ENCODE peak calls at places on chromosomes 6 and 20, in seven cellular contexts. N is AG04450, F is testis, B is B cell, X is spleen, G is AG09319, M is MCF 10A. T is an unnamed sample.

GRCh38 chr6:13431861-13432465 is 55.4 kb downstream of the GFOD1 start:
- DNase-seq in N (no peak), F (no peak), B (no peak), X (no peak), G (no peak), M (peak), T (peak)

GRCh38 chr20:57484772-57485171 is 40.2 kb downstream of the CTCFL start:
- DNase-seq in N (no peak), F (no peak), B (no peak), X (no peak), G (no peak), M (no peak), T (no peak)

GRCh38 chr6:33667776-33668175 is 43.7 kb downstream of the UQCC2 start:
- DNase-seq in N (no peak), F (no peak), B (no peak), X (no peak), G (no peak), M (no peak), T (no peak)

GRCh38 chr20:57397693-57398108 is 6.5 kb downstream of the RBM38 start:
- DNase-seq in N (no peak), F (no peak), B (peak), X (peak), G (no peak), M (no peak), T (peak)

GRCh38 chr20:33672426-33673114 is 1.7 kb downstream of the NECAB3 start:
- DNase-seq in N (no peak), F (no peak), B (no peak), X (no peak), G (no peak), M (no peak), T (no peak)

GRCh38 chr20:50034567-50035170 is 51.9 kb downstream of the SNAI1 start:
- DNase-seq in N (no peak), F (no peak), B (no peak), X (no peak), G (no peak), M (peak), T (no peak)

GRCh38 chr20:2805682-2806350 is 5.4 kb upstream of the CPXM1 start:
- DNase-seq in N (no peak), F (no peak), B (peak), X (no peak), G (no peak), M (peak), T (no peak)

GRCh38 chr6:37653933-37654565 is 43.6 kb downstream of the MDGA1 start:
- DNase-seq in N (no peak), F (peak), B (no peak), X (no peak), G (no peak), M (peak), T (no peak)

GRCh38 chr6:149337330-149337729 is 19.8 kb downstream of the TAB2 start:
- DNase-seq in N (no peak), F (no peak), B (no peak), X (no peak), G (no peak), M (no peak), T (no peak)

GRCh38 chr6:144012534-144012933 is 4.5 kb upstream of the PLAGL1 start:
- DNase-seq in N (no peak), F (no peak), B (no peak), X (no peak), G (no peak), M (no peak), T (no peak)

GRCh38 chr6:157020398-157021266 is 243.5 kb downstream of the ARID1B start:
- DNase-seq in N (no peak), F (peak), B (peak), X (no peak), G (peak), M (peak), T (no peak)

GRCh38 chr6:118876201-118876600 is 17.8 kb upstream of the ASF1A start:
- DNase-seq in N (no peak), F (no peak), B (no peak), X (no peak), G (no peak), M (no peak), T (no peak)

GRCh38 chr20:62804632-62805364 is at the start of gene OGFR:
- DNase-seq in N (no peak), F (peak), B (peak), X (peak), G (no peak), M (peak), T (peak)

GRCh38 chr6:124927806-124928205 is 34.4 kb upstream of the RNF217 start:
- DNase-seq in N (peak), F (no peak), B (no peak), X (no peak), G (no peak), M (peak), T (no peak)

GRCh38 chr20:49669601-49670189 is 44.0 kb downstream of the B4GALT5 start:
- DNase-seq in N (no peak), F (no peak), B (no peak), X (no peak), G (no peak), M (no peak), T (no peak)

GRCh38 chr20:50053790-50054547 is 59.0 kb downstream of the UBE2V1 start:
- DNase-seq in N (no peak), F (no peak), B (no peak), X (no peak), G (no peak), M (no peak), T (no peak)

GRCh38 chr6:42453027-42453648 is 1.4 kb upstream of the TRERF1 start:
- DNase-seq in N (peak), F (peak), B (peak), X (peak), G (peak), M (peak), T (peak)

GRCh38 chr6:155414049-155414448 is 41.6 kb downstream of the NOX3 start:
- DNase-seq in N (no peak), F (no peak), B (no peak), X (no peak), G (no peak), M (no peak), T (no peak)

GRCh38 chr6:149905911-149906371 is 8.0 kb upstream of the RAET1E start:
- DNase-seq in N (no peak), F (no peak), B (no peak), X (peak), G (no peak), M (no peak), T (no peak)

GRCh38 chr20:50415516-50416268 is 94.5 kb upstream of the PTPN1 start:
- DNase-seq in N (no peak), F (peak), B (no peak), X (peak), G (peak), M (peak), T (no peak)

GRCh38 chr20:35742741-35743523 is 872 bp upstream of the RBM39 start:
- DNase-seq in N (no peak), F (no peak), B (peak), X (no peak), G (no peak), M (peak), T (no peak)

GRCh38 chr6:41538556-41539182 is 7.5 kb upstream of the FOXP4 start:
- DNase-seq in N (no peak), F (no peak), B (no peak), X (no peak), G (no peak), M (peak), T (no peak)

GRCh38 chr6:5058254-5058653 is 26.9 kb upstream of the PPP1R3G start:
- DNase-seq in N (no peak), F (no peak), B (no peak), X (no peak), G (no peak), M (no peak), T (no peak)

GRCh38 chr6:135853986-135854385 is 2.5 kb downstream of the PDE7B start:
- DNase-seq in N (no peak), F (no peak), B (no peak), X (no peak), G (no peak), M (no peak), T (no peak)

GRCh38 chr6:99219788-99220187 is 129.7 kb downstream of the FAXC start:
- DNase-seq in N (no peak), F (no peak), B (no peak), X (no peak), G (no peak), M (peak), T (no peak)

GRCh38 chr6:30781697-30782424 is 37.5 kb upstream of the IER3 start:
- DNase-seq in N (peak), F (peak), B (no peak), X (peak), G (peak), M (peak), T (no peak)

GRCh38 chr6:114344216-114344970 is 1.6 kb upstream of the HS3ST5 start:
- DNase-seq in N (no peak), F (no peak), B (no peak), X (no peak), G (no peak), M (no peak), T (no peak)

GRCh38 chr6:114342086-114342825 is 567 bp downstream of the HS3ST5 start:
- DNase-seq in N (no peak), F (peak), B (peak), X (peak), G (no peak), M (no peak), T (no peak)

GRCh38 chr6:114344971-114345274 is 2.1 kb upstream of the HS3ST5 start:
- DNase-seq in N (no peak), F (no peak), B (no peak), X (no peak), G (no peak), M (no peak), T (no peak)

GRCh38 chr6:114343782-114344144 is 940 bp upstream of the HS3ST5 start:
- DNase-seq in N (no peak), F (no peak), B (no peak), X (no peak), G (no peak), M (no peak), T (no peak)

DNA sequence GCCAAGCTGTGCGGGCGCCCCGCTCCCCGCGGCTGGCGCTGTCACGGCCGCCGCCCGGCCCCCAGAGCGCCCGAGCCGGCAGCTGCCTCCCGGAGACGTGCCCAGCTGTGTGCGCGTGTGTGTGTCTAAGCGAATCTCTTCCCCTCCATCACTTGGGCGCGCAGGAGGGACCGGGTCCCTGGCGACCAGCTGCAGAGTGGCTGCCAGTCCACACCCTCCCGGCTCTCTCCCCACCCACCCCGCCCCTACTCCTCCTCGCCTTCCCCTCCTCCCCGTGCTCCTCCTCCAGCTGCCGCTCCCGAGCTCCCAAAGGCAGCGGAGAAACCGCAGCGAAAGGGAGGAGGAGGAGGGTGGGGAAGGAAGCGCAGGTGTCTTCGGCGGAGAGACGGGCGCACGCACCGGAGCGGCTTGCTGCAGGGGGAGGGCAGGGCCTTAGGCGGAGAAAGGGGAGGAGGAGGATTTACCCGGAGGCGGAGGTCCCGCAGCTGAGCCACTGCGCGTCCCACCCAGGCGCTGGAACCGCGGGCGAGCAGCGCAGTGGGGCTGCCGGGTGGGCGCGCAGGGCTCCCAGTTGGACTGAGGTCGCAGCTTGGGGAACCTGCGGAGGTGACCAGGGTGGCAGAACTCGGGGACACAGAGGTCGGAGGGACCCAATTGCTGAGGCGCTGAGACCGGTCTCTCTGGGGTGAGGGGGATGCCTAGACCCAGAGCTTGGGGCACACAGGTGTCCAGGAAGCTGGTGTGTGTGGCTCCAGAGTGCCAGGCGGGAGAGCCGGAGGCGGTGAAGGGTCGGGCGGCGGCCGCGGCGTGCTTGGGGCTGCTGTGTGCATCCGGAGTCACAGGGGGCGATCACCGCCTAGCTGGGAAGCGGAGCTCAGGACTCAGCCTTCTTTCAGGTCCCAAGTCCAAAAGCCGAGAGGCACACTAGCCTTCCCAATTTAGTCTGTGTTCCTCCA is at the start of gene HS3ST5:
- DNase-seq in N (no peak), F (peak), B (peak), X (peak), G (no peak), M (no peak), T (no peak)
- TF ChIP-seq CTCF in N (peak), F (no peak), B (no peak), X (no peak), G (no peak), M (no peak), T (no peak)

GRCh38 chr6:27238010-27238983 is 9.2 kb upstream of the PRSS16 start:
- DNase-seq in N (no peak), F (no peak), B (no peak), X (no peak), G (no peak), M (peak), T (no peak)

GRCh38 chr6:27241443-27241842 is 6.1 kb upstream of the PRSS16 start:
- DNase-seq in N (no peak), F (no peak), B (no peak), X (no peak), G (no peak), M (no peak), T (no peak)

GRCh38 chr6:27247133-27247836 is at the start of gene PRSS16:
- DNase-seq in N (no peak), F (no peak), B (no peak), X (no peak), G (no peak), M (no peak), T (no peak)

GRCh38 chr6:27239258-27239657 is 8.2 kb upstream of the PRSS16 start:
- DNase-seq in N (no peak), F (no peak), B (no peak), X (no peak), G (no peak), M (no peak), T (no peak)

DNA sequence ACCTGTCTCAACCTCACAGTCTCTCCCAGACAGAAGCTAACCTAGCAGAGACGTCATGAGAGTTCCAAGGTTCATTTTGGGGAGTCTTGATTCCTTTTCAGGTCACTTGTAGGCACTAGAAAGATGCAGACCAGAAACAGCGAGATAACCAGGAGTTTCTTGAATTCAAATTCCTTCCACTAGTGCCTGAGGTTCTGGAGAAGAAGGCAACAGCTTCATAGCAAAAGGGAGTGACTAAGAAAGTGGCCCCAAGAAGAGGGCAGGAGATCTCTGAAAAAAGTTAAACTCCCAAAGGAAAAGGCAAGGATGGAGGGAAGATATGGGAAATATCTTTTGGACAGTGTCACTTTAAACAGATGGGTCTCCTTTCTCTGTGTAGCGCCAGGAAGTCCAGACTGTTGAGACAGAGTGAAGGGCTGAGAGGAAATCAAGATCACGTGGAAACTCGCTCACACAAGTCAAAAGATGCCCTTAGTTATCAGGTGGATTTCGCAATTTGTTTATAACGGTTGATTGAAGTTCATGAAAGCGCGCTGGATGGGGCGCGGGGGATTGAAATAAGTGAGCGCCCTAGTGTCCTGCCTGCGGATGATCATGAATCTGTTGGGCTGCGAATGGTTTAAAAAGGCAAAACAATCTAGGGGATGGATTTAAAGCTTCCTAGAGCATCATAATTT is 4.8 kb upstream of the PRSS16 start:
- DNase-seq in N (no peak), F (no peak), B (no peak), X (no peak), G (no peak), M (no peak), T (no peak)
- TF ChIP-seq CTCF in N (no peak), F (no peak), B (no peak), X (no peak), G (no peak), M (no peak), T (no peak)

DNA sequence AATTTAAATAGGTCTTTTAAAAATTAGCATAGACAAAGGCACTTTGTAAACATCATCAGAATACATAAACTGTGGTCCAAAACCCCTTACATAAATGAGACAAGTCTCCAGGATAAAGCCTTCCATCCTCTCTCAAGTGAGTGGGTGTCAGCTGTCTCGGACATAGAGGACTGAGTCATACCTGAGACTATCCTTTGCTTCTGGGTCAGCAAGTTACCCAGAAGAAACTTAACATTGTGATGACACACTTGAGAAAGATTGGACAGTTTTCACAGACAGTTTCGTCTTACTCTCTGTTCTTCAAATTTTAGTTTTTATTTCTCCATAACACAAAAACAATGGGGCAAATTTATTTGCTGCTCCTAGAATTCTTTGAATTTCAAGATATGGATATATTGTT is 838.0 kb downstream of the DHX35 start:
- DNase-seq in N (no peak), F (no peak), B (no peak), X (no peak), G (no peak), M (peak), T (no peak)
- TF ChIP-seq CTCF in N (no peak), F (no peak), B (no peak), X (no peak), G (no peak), M (no peak), T (no peak)

GRCh38 chr6:28634758-28635546 is 109.3 kb downstream of the GPX5 start:
- DNase-seq in N (no peak), F (peak), B (peak), X (no peak), G (no peak), M (no peak), T (no peak)

GRCh38 chr6:28635547-28636158 is 110.0 kb downstream of the GPX5 start:
- DNase-seq in N (no peak), F (peak), B (no peak), X (no peak), G (no peak), M (no peak), T (no peak)

GRCh38 chr6:28633445-28634215 is 107.9 kb downstream of the GPX5 start:
- DNase-seq in N (no peak), F (no peak), B (no peak), X (no peak), G (no peak), M (no peak), T (no peak)

GRCh38 chr6:28632326-28632851 is 106.7 kb downstream of the GPX5 start:
- DNase-seq in N (no peak), F (no peak), B (no peak), X (no peak), G (no peak), M (no peak), T (no peak)

GRCh38 chr6:28634406-28634757 is 108.7 kb downstream of the GPX5 start:
- DNase-seq in N (no peak), F (no peak), B (no peak), X (no peak), G (no peak), M (no peak), T (no peak)
- TF ChIP-seq CTCF in N (no peak), F (no peak), B (no peak), X (no peak), G (no peak), M (no peak), T (no peak)

GRCh38 chr6:11093065-11093590 is 506 bp upstream of the SMIM13 start:
- DNase-seq in N (no peak), F (peak), B (no peak), X (no peak), G (peak), M (peak), T (no peak)
- TF ChIP-seq CTCF in N (no peak), F (no peak), B (no peak), X (no peak), G (no peak), M (no peak), T (no peak)

DNA sequence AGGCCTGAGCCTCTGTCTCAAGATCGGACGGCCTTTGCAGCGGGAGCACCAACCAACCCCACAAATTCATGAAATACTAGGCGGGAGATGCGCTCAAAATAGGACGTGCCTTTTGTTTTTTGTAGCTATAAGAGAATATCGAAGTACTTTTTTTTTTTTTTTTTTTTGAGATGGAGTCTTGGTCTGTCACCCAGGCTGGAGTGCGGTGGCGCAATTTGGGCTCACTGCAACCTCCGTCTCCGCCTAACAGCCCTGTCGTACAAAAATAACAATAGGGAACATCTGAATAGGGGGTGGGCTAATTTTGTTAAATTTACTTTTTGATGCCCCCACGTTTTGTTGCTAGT is 5.9 kb upstream of the TUBB2A start:
- DNase-seq in N (no peak), F (no peak), B (no peak), X (no peak), G (no peak), M (peak), T (no peak)
- TF ChIP-seq CTCF in N (no peak), F (no peak), B (no peak), X (no peak), G (no peak), M (no peak), T (no peak)

GRCh38 chr6:2839982-2840793 is 1.5 kb downstream of the SERPINB1 start:
- DNase-seq in N (no peak), F (no peak), B (no peak), X (no peak), G (no peak), M (no peak), T (no peak)
- TF ChIP-seq CTCF in N (no peak), F (no peak), B (no peak), X (no peak), G (no peak), M (no peak), T (no peak)

T was measured in natural killer cell.